ENCODE peak calls at places on chromosomes 3 and 15, in seven cellular contexts. F, O, Z, B, W, Q and V are unnamed samples.

GRCh38 chr3:177157492-177157891 is 39.8 kb downstream of the TBL1XR1 start:
- DNase-seq in F (no peak), O (no peak), Z (no peak), B (no peak), W (no peak), Q (no peak), V (no peak)

GRCh38 chr3:189355115-189355480 is 183.3 kb downstream of the TPRG1 start:
- DNase-seq in F (no peak), O (no peak), Z (no peak), B (no peak), W (no peak), Q (no peak), V (no peak)

GRCh38 chr3:4303187-4304123 is at the start of gene SETMAR:
- DNase-seq in F (peak; percentile 74), O (peak; percentile 95), Z (peak; percentile 72), B (peak; percentile 11), W (peak; percentile 72), Q (peak; percentile 89), V (peak; percentile 75)

GRCh38 chr3:119794971-119795612 is 13.2 kb downstream of the NR1I2 start:
- DNase-seq in F (no peak), O (peak; percentile 97), Z (no peak), B (no peak), W (no peak), Q (peak; percentile 8), V (no peak)

GRCh38 chr3:12904951-12905315 is 63.6 kb upstream of the RPL32 start:
- DNase-seq in F (no peak), O (no peak), Z (no peak), B (no peak), W (no peak), Q (no peak), V (no peak)

GRCh38 chr15:84805221-84805620 is 11.9 kb upstream of the ALPK3 start:
- DNase-seq in F (no peak), O (no peak), Z (no peak), B (no peak), W (no peak), Q (no peak), V (no peak)

GRCh38 chr3:25723802-25724201 is 59.1 kb upstream of the TOP2B start:
- DNase-seq in F (no peak), O (no peak), Z (no peak), B (no peak), W (no peak), Q (no peak), V (no peak)

GRCh38 chr3:188508454-188508853 is 354.5 kb downstream of the LPP start:
- DNase-seq in F (no peak), O (no peak), Z (no peak), B (no peak), W (no peak), Q (no peak), V (no peak)

GRCh38 chr15:41969851-41970431 is 2.4 kb downstream of the EHD4 start:
- DNase-seq in F (no peak), O (peak; percentile 80), Z (no peak), B (no peak), W (no peak), Q (peak; percentile 51), V (peak; percentile 27)

GRCh38 chr3:179801263-179801662 is 148.4 kb downstream of the USP13 start:
- DNase-seq in F (no peak), O (no peak), Z (no peak), B (no peak), W (no peak), Q (no peak), V (no peak)

GRCh38 chr15:82714026-82714425 is 4.4 kb upstream of the AP3B2 start:
- DNase-seq in F (no peak), O (no peak), Z (no peak), B (no peak), W (no peak), Q (no peak), V (no peak)

GRCh38 chr3:112470791-112471190 is 28.5 kb downstream of the BTLA start:
- DNase-seq in F (no peak), O (no peak), Z (no peak), B (no peak), W (no peak), Q (no peak), V (no peak)

GRCh38 chr15:76146808-76147207 is 87.0 kb downstream of the TMEM266 start:
- DNase-seq in F (no peak), O (no peak), Z (no peak), B (no peak), W (no peak), Q (no peak), V (no peak)

GRCh38 chr3:10518506-10519150 is 13.2 kb upstream of the ATP2B2 start:
- DNase-seq in F (no peak), O (no peak), Z (no peak), B (no peak), W (no peak), Q (no peak), V (no peak)

GRCh38 chr3:8201011-8201410 is 300.6 kb upstream of the LMCD1 start:
- DNase-seq in F (no peak), O (no peak), Z (no peak), B (peak; percentile 32), W (no peak), Q (no peak), V (no peak)

GRCh38 chr3:69786854-69787253 is 47.6 kb downstream of the MITF start:
- DNase-seq in F (no peak), O (no peak), Z (no peak), B (no peak), W (no peak), Q (no peak), V (no peak)

GRCh38 chr15:35753486-35753885 is 207.5 kb upstream of the DPH6 start:
- DNase-seq in F (no peak), O (no peak), Z (no peak), B (no peak), W (no peak), Q (no peak), V (no peak)